ENCODE peak calls at places on chromosomes 2 and 18, in eight cellular contexts. One of them, this sample, is unnamed.

GRCh38 chr18:12441475-12442035 is 33.8 kb downstream of the PRELID3A start:
- DNase-seq in spleen: no peak
- DNase-seq in PC-3: no peak
- DNase-seq in NCI-H1105 treated with DMSO at 0.1 percent for 48 hours: no peak
- DNase-seq in amniotic stem cell: no peak
- DNase-seq in MV-4-11: no peak
- DNase-seq in Kasumi-1: no peak
- DNase-seq in nucleus accumbens: no peak
- DNase-seq in this sample: no peak

GRCh38 chr18:46759885-46760284 is 3.0 kb upstream of the ST8SIA5 start:
- DNase-seq in spleen: no peak
- DNase-seq in PC-3: no peak
- DNase-seq in NCI-H1105 treated with DMSO at 0.1 percent for 48 hours: peak
- DNase-seq in amniotic stem cell: no peak
- DNase-seq in MV-4-11: no peak
- DNase-seq in Kasumi-1: no peak
- DNase-seq in nucleus accumbens: no peak
- DNase-seq in this sample: no peak

GRCh38 chr2:28287261-28287915 is 105.3 kb upstream of the FOSL2 start:
- DNase-seq in spleen: no peak
- DNase-seq in PC-3: no peak
- DNase-seq in NCI-H1105 treated with DMSO at 0.1 percent for 48 hours: no peak
- DNase-seq in amniotic stem cell: no peak
- DNase-seq in MV-4-11: peak
- DNase-seq in Kasumi-1: no peak
- DNase-seq in nucleus accumbens: no peak
- DNase-seq in this sample: no peak

GRCh38 chr2:185335879-185336278 is 402.7 kb upstream of the FSIP2 start:
- DNase-seq in spleen: no peak
- DNase-seq in PC-3: peak
- DNase-seq in NCI-H1105 treated with DMSO at 0.1 percent for 48 hours: no peak
- DNase-seq in amniotic stem cell: no peak
- DNase-seq in MV-4-11: no peak
- DNase-seq in Kasumi-1: no peak
- DNase-seq in nucleus accumbens: no peak
- DNase-seq in this sample: no peak

GRCh38 chr2:9166579-9167392 is 39.8 kb upstream of the ASAP2 start:
- DNase-seq in spleen: no peak
- DNase-seq in PC-3: no peak
- DNase-seq in NCI-H1105 treated with DMSO at 0.1 percent for 48 hours: no peak
- DNase-seq in amniotic stem cell: no peak
- DNase-seq in MV-4-11: peak
- DNase-seq in Kasumi-1: no peak
- DNase-seq in nucleus accumbens: no peak
- DNase-seq in this sample: no peak

GRCh38 chr2:45570671-45571334 is 40.3 kb downstream of the SRBD1 start:
- DNase-seq in spleen: no peak
- DNase-seq in PC-3: peak
- DNase-seq in NCI-H1105 treated with DMSO at 0.1 percent for 48 hours: no peak
- DNase-seq in amniotic stem cell: no peak
- DNase-seq in MV-4-11: no peak
- DNase-seq in Kasumi-1: no peak
- DNase-seq in nucleus accumbens: no peak
- DNase-seq in this sample: no peak

GRCh38 chr2:20728114-20728758 is 61.3 kb downstream of the GDF7 start:
- DNase-seq in spleen: no peak
- DNase-seq in PC-3: no peak
- DNase-seq in NCI-H1105 treated with DMSO at 0.1 percent for 48 hours: no peak
- DNase-seq in amniotic stem cell: no peak
- DNase-seq in MV-4-11: peak
- DNase-seq in Kasumi-1: peak
- DNase-seq in nucleus accumbens: no peak
- DNase-seq in this sample: no peak

GRCh38 chr18:79898952-79899608 is 52.4 kb downstream of the SLC66A2 start:
- DNase-seq in spleen: peak
- DNase-seq in PC-3: no peak
- DNase-seq in NCI-H1105 treated with DMSO at 0.1 percent for 48 hours: no peak
- DNase-seq in amniotic stem cell: no peak
- DNase-seq in MV-4-11: no peak
- DNase-seq in Kasumi-1: no peak
- DNase-seq in nucleus accumbens: no peak
- DNase-seq in this sample: peak

GRCh38 chr2:54298511-54298910 is 42.5 kb upstream of the TSPYL6 start:
- DNase-seq in spleen: no peak
- DNase-seq in PC-3: no peak
- DNase-seq in NCI-H1105 treated with DMSO at 0.1 percent for 48 hours: no peak
- DNase-seq in amniotic stem cell: no peak
- DNase-seq in MV-4-11: no peak
- DNase-seq in Kasumi-1: no peak
- DNase-seq in nucleus accumbens: no peak
- DNase-seq in this sample: no peak

GRCh38 chr2:5915926-5916325 is 223.7 kb downstream of the SOX11 start:
- DNase-seq in spleen: no peak
- DNase-seq in PC-3: peak
- DNase-seq in NCI-H1105 treated with DMSO at 0.1 percent for 48 hours: no peak
- DNase-seq in amniotic stem cell: peak
- DNase-seq in MV-4-11: no peak
- DNase-seq in Kasumi-1: peak
- DNase-seq in nucleus accumbens: no peak
- DNase-seq in this sample: no peak

GRCh38 chr2:119703526-119703925 is 24.5 kb downstream of the TMEM177 start:
- DNase-seq in spleen: peak
- DNase-seq in PC-3: no peak
- DNase-seq in NCI-H1105 treated with DMSO at 0.1 percent for 48 hours: no peak
- DNase-seq in amniotic stem cell: no peak
- DNase-seq in MV-4-11: no peak
- DNase-seq in Kasumi-1: no peak
- DNase-seq in nucleus accumbens: no peak
- DNase-seq in this sample: no peak

GRCh38 chr2:238128061-238129040 is 10.1 kb upstream of the KLHL30 start:
- DNase-seq in spleen: peak
- DNase-seq in PC-3: no peak
- DNase-seq in NCI-H1105 treated with DMSO at 0.1 percent for 48 hours: no peak
- DNase-seq in amniotic stem cell: no peak
- DNase-seq in MV-4-11: no peak
- DNase-seq in Kasumi-1: no peak
- DNase-seq in nucleus accumbens: no peak
- DNase-seq in this sample: no peak

GRCh38 chr2:14420851-14421250 is 211.7 kb upstream of the LRATD1 start:
- DNase-seq in spleen: no peak
- DNase-seq in PC-3: peak
- DNase-seq in NCI-H1105 treated with DMSO at 0.1 percent for 48 hours: no peak
- DNase-seq in amniotic stem cell: no peak
- DNase-seq in MV-4-11: peak
- DNase-seq in Kasumi-1: no peak
- DNase-seq in nucleus accumbens: no peak
- DNase-seq in this sample: no peak

GRCh38 chr2:86372641-86373502 is 35.4 kb upstream of the REEP1 start:
- DNase-seq in spleen: no peak
- DNase-seq in PC-3: peak
- DNase-seq in NCI-H1105 treated with DMSO at 0.1 percent for 48 hours: peak
- DNase-seq in amniotic stem cell: peak
- DNase-seq in MV-4-11: peak
- DNase-seq in Kasumi-1: peak
- DNase-seq in nucleus accumbens: no peak
- DNase-seq in this sample: no peak

GRCh38 chr2:23209059-23209458 is 175.9 kb upstream of the KLHL29 start:
- DNase-seq in spleen: no peak
- DNase-seq in PC-3: no peak
- DNase-seq in NCI-H1105 treated with DMSO at 0.1 percent for 48 hours: no peak
- DNase-seq in amniotic stem cell: no peak
- DNase-seq in MV-4-11: no peak
- DNase-seq in Kasumi-1: no peak
- DNase-seq in nucleus accumbens: no peak
- DNase-seq in this sample: no peak

GRCh38 chr2:85743304-85743978 is 10.3 kb upstream of the ATOH8 start:
- DNase-seq in spleen: no peak
- DNase-seq in PC-3: no peak
- DNase-seq in NCI-H1105 treated with DMSO at 0.1 percent for 48 hours: no peak
- DNase-seq in amniotic stem cell: no peak
- DNase-seq in MV-4-11: no peak
- DNase-seq in Kasumi-1: no peak
- DNase-seq in nucleus accumbens: no peak
- DNase-seq in this sample: no peak

GRCh38 chr2:198880421-198880820 is 577.3 kb downstream of the SATB2 start:
- DNase-seq in spleen: no peak
- DNase-seq in PC-3: no peak
- DNase-seq in NCI-H1105 treated with DMSO at 0.1 percent for 48 hours: no peak
- DNase-seq in amniotic stem cell: no peak
- DNase-seq in MV-4-11: no peak
- DNase-seq in Kasumi-1: no peak
- DNase-seq in nucleus accumbens: no peak
- DNase-seq in this sample: no peak